ENCODE peak calls at places on chromosomes 6 and 20, in five cellular contexts. C is kidney epithelial cell, F is ovary, X is IMR-90, O is choroid plexus epithelial cell. J is an unnamed sample.

GRCh38 chr20:52410746-52411317 is 219.3 kb upstream of the ZFP64 start:
- DNase-seq in C (no peak), O (no peak), F (no peak), X (no peak), J (no peak)

GRCh38 chr6:148884461-148884860 is 137.6 kb downstream of the UST start:
- DNase-seq in O (no peak), C (no peak), F (no peak), X (no peak), J (no peak)

GRCh38 chr6:166721576-166721975 is 94.5 kb upstream of the RPS6KA2 start:
- DNase-seq in F (no peak), O (no peak), X (no peak), C (no peak), J (no peak)

GRCh38 chr20:34124469-34125249 is 12.6 kb upstream of the EIF2S2 start:
- DNase-seq in O (no peak), F (no peak), C (no peak), X (no peak), J (no peak)

GRCh38 chr20:1950836-1951235 is 43.0 kb downstream of the PDYN start:
- DNase-seq in C (no peak), F (no peak), X (no peak), O (no peak), J (no peak)

GRCh38 chr6:113980937-113981554 is 10.1 kb upstream of the HDAC2 start:
- DNase-seq in X (peak), O (peak), F (no peak), C (no peak), J (no peak)

GRCh38 chr6:5695260-5696245 is 311.2 kb downstream of the NRN1 start:
- DNase-seq in F (no peak), C (peak), O (peak), X (peak), J (no peak)

GRCh38 chr6:111201764-111202163 is 114.5 kb downstream of the SLC16A10 start:
- DNase-seq in O (no peak), C (no peak), F (no peak), X (no peak), J (no peak)

GRCh38 chr6:119170427-119171407 is 92.3 kb upstream of the FAM184A start:
- DNase-seq in X (peak), C (no peak), F (no peak), O (peak), J (no peak)

GRCh38 chr6:137689377-137689776 is 177.7 kb upstream of the TNFAIP3 start:
- DNase-seq in O (no peak), F (peak), X (no peak), C (no peak), J (no peak)

GRCh38 chr6:158786645-158787304 is 32.4 kb downstream of the EZR start:
- DNase-seq in F (no peak), O (no peak), X (no peak), C (no peak), J (no peak)

GRCh38 chr20:42179768-42180167 is 561.6 kb upstream of the CHD6 start:
- DNase-seq in X (no peak), C (no peak), F (no peak), O (no peak), J (no peak)

GRCh38 chr20:50691585-50692552 is 527 bp upstream of the RIPOR3 start:
- DNase-seq in F (no peak), O (peak), C (no peak), X (peak), J (no peak)

GRCh38 chr20:17966432-17967312 is 1.9 kb downstream of the SNX5 start:
- DNase-seq in X (peak), F (no peak), O (peak), C (no peak), J (no peak)

GRCh38 chr6:118893095-118893881 is 664 bp upstream of the ASF1A start:
- DNase-seq in C (no peak), X (peak), F (peak), O (peak), J (no peak)

GRCh38 chr20:6026051-6026450 is 27.8 kb downstream of the LRRN4 start:
- DNase-seq in C (no peak), F (no peak), X (peak), O (peak), J (no peak)

GRCh38 chr20:986733-987355 is 15.3 kb downstream of the RSPO4 start:
- DNase-seq in F (no peak), X (no peak), C (no peak), O (no peak), J (no peak)

GRCh38 chr6:108746841-108747575 is 101.2 kb upstream of the ARMC2 start:
- DNase-seq in C (no peak), O (no peak), F (no peak), X (no peak), J (no peak)

GRCh38 chr6:167268683-167269280 is 22.3 kb upstream of the UNC93A start:
- DNase-seq in O (no peak), C (no peak), X (no peak), F (no peak), J (no peak)

GRCh38 chr20:3804781-3805180 is 8.7 kb downstream of the CDC25B start:
- DNase-seq in X (no peak), O (no peak), F (no peak), C (no peak), J (no peak)

GRCh38 chr6:98526465-98526864 is 307.9 kb upstream of the POU3F2 start:
- DNase-seq in C (no peak), X (no peak), O (no peak), F (no peak), J (no peak)

GRCh38 chr20:50193169-50193850 is 2.7 kb downstream of the CEBPB start:
- DNase-seq in F (peak), X (peak), O (peak), C (no peak), J (no peak)

GRCh38 chr6:35016417-35017221 is 124.5 kb downstream of the TCP11 start:
- DNase-seq in C (no peak), X (peak), F (peak), O (peak), J (no peak)

GRCh38 chr20:4135385-4136077 is 120.2 kb upstream of the RNF24 start:
- DNase-seq in X (peak), O (peak), C (peak), F (no peak), J (no peak)

GRCh38 chr6:12603711-12604049 is 112.9 kb upstream of the PHACTR1 start:
- DNase-seq in F (no peak), X (no peak), O (no peak), C (no peak), J (no peak)

DNA sequence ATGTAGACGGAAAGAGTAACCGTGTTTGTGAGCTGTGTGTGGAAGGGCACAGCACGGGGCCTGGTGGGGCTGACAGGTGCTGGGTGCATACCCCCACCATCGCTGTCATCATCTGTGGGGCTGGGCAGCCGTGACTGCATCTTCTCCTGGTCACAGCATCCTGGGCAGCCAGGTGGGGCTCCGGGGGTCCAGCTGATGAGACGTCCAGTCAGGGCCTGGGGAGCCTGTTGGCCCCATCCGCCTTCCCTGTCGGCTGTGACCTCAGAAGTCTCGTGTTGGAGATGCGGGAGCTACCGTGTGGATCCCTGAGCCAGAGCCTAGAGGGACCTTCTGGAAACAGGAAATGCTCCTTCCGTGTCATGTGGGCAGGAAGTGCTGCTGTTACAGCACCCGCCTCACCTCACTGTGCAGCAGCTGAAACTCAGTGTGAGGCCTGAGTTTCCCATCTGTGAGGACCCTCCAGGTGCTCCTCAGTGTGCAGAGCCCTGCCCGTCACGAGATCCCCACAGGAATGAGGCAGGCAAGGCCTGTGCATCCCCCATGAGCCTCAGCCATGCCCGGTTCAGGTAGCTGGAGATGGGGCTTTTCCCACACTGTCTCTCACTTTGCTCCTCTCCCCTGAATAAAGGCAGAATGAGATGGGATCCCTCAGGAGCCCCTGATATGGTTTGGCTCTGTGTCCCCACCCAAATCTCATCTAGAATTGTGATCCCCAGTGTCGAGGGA is 108.7 kb downstream of the ERMARD start:
- DNase-seq in O (no peak), C (no peak), F (no peak), X (no peak), J (no peak)
- H3K4me3 ChIP-seq in O (no peak), C (no peak), F (no peak), X (no peak), J (no peak)

DNA sequence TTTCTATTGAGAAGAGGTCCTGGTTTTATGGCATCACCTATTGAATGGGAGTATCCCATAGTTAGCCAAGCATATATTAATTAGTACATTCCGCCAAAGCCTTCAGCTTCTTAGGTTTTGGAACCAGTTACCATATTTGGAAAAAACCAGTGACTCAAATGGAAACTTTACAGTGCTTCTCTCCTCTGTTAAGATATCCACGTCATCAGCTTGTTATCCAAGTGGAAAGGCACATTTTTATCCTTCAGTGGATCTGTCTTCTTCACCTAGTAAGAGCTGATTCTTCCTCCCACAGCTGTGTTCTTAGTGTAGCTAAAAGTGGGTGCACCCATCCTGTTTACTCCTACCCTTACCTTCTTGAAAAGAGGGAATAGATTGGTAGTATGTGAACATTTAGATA is 34.5 kb downstream of the TPD52L1 start:
- DNase-seq in C (peak), O (peak), F (no peak), X (peak), J (no peak)
- H3K4me3 ChIP-seq in C (no peak), O (no peak), F (no peak), X (no peak), J (no peak)

DNA sequence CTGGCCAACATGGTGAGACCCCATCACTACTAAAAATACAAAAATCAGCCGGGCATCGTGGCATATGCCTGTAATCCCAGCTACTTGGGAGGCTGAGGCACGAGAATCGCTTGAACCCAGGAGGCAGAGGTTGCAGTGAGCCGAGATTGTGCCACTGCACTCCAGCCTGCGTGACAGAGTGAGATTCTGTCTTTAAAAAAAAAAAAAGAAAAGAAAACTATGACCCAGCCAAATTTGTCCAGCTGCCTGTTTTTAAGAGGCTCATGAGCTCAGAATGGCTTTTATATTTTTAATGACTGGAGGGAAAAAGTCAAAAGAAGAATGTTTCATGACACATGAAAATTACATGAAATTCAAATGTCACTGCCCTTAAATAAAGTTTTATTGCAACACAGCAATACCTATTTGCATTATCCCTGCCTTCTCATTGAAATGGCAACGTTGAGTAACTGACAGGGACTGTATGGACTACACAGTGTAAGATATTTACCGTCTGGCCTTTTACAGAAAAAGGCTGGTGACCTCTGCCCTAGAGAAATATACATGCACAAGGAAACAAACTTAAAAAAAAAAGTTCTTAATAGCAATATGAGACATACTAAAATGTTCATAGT is 11.3 kb downstream of the SENP6 start:
- DNase-seq in F (no peak), X (no peak), O (no peak), C (no peak), J (no peak)
- H3K4me3 ChIP-seq in F (no peak), X (no peak), O (no peak), C (no peak), J (peak)

DNA sequence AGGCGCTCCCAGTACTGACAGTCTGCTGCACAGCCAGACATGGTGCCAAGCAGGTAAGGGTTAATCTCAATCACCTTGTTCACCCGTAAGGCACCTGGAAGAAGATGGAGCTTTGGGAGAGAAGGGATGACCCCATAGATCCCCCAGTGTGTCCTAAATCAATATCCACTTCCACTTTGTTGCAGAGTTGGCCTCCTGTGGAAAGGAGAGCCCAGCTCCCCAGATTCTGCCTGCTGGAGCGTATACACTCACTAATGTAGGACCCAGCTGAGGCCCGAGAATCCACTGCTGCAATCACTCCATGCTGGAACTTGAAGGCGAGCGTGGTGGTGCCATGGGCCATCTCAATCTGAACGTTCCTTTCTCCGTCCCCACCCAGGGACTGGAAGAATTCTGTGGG is 1.2 kb downstream of the PSMB8 start:
- DNase-seq in O (no peak), X (no peak), C (no peak), F (no peak), J (no peak)
- H3K4me3 ChIP-seq in O (peak), X (no peak), C (no peak), F (peak), J (peak)

GRCh38 chr20:37584238-37584807 is 56.6 kb upstream of the BLCAP start:
- DNase-seq in X (no peak), F (no peak), C (no peak), O (no peak), J (no peak)
- H3K4me3 ChIP-seq in X (no peak), F (no peak), C (no peak), O (no peak), J (no peak)

GRCh38 chr20:33072362-33072761 is 7.1 kb upstream of the BPIFB4 start:
- DNase-seq in C (no peak), F (no peak), X (no peak), O (no peak), J (no peak)

GRCh38 chr20:33076662-33077398 is 2.6 kb upstream of the BPIFB4 start:
- DNase-seq in O (peak), X (no peak), C (no peak), F (no peak), J (no peak)

GRCh38 chr20:33074675-33075074 is 4.8 kb upstream of the BPIFB4 start:
- DNase-seq in F (no peak), X (no peak), O (no peak), C (no peak), J (no peak)

GRCh38 chr20:33072813-33073212 is 6.6 kb upstream of the BPIFB4 start:
- DNase-seq in C (no peak), F (no peak), O (no peak), X (no peak), J (no peak)

GRCh38 chr20:33075281-33075680 is 4.2 kb upstream of the BPIFB4 start:
- DNase-seq in F (no peak), O (no peak), X (no peak), C (no peak), J (no peak)
- H3K4me3 ChIP-seq in F (no peak), O (no peak), X (no peak), C (no peak), J (no peak)

DNA sequence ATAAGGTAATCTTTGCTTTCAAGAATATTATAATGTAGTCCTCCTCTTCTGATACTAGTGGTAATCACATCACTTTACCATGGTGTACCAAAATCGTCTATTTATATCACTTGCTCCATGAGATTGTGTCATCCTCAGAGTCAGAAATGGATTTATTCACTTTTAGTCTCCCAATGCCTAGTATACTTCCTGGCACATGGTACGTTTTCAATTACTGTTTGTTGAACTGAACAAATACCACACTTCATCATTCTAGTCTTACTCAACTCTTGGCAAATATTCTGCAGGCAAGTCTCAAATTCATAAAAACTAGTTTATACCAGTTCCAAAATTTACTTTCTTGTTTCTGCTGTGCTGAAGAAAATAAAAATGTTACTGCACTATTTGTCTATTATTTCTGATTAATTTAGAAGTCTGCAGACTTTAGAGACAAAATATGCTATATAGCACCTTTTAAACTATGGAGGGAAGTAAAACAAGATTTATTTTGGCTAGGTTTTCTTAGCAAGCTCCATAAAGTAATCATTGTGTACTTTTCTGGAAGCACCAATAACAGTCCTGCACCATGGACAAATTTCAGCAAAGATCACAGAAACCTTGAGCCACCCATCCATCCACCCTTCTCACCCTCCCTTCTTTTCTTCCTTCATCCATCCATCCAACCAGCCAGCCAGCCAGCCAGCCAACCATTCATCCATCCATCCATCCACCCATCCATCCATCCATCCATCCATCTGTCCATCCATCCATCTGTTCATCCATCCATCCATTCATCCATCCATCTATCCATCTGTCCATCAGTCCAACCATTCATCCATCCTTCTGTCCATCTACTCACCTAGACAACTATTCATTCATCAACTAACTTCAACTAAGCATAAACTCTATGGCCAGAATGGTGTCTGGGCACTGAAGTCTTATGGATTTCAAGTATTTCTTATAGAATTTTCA is 102.1 kb upstream of the STMND1 start:
- DNase-seq in C (no peak), X (peak), O (peak), F (no peak), J (no peak)
- H3K4me3 ChIP-seq in C (no peak), X (no peak), O (no peak), F (no peak), J (no peak)

J was measured in dorsolateral prefrontal cortex.